ENCODE peak calls at places on chromosomes 2 and 18, in eight cellular contexts. L is pancreas, K is psoas muscle, R is uterus, Q is RWPE1, C is heart left ventricle, P is OCI-LY7, M is GM12878. E is an unnamed sample.

GRCh38 chr18:36769611-36770314 is 59.0 kb downstream of the TPGS2 start:
- DNase-seq in L (no peak), K (peak), R (no peak), Q (no peak), C (no peak), P (no peak), M (no peak), E (no peak)

GRCh38 chr18:44521673-44522032 is 159.0 kb upstream of the SETBP1 start:
- DNase-seq in L (no peak), K (no peak), R (no peak), Q (no peak), C (no peak), P (no peak), M (no peak), E (no peak)

GRCh38 chr2:29245742-29246387 is 130.7 kb downstream of the CLIP4 start:
- DNase-seq in L (no peak), K (no peak), R (no peak), Q (no peak), C (no peak), P (peak), M (no peak), E (no peak)

GRCh38 chr2:14451312-14451711 is 181.2 kb upstream of the LRATD1 start:
- DNase-seq in L (no peak), K (no peak), R (no peak), Q (no peak), C (no peak), P (no peak), M (no peak), E (no peak)

GRCh38 chr2:180607501-180608060 is 372.8 kb upstream of the UBE2E3 start:
- DNase-seq in L (no peak), K (no peak), R (no peak), Q (no peak), C (no peak), P (no peak), M (no peak), E (no peak)

GRCh38 chr2:3479430-3480320 is 39.7 kb downstream of the ADI1 start:
- DNase-seq in L (no peak), K (peak), R (no peak), Q (no peak), C (no peak), P (peak), M (no peak), E (no peak)

GRCh38 chr2:149155181-149155580 is 116.7 kb downstream of the LYPD6B start:
- DNase-seq in L (no peak), K (no peak), R (no peak), Q (no peak), C (no peak), P (peak), M (no peak), E (no peak)

GRCh38 chr2:157473585-157473984 is 29.7 kb upstream of the CYTIP start:
- DNase-seq in L (no peak), K (no peak), R (no peak), Q (no peak), C (no peak), P (no peak), M (no peak), E (no peak)

GRCh38 chr18:66734451-66734850 is 130.6 kb upstream of the CDH19 start:
- DNase-seq in L (no peak), K (no peak), R (no peak), Q (no peak), C (no peak), P (no peak), M (no peak), E (no peak)

GRCh38 chr2:191401287-191401686 is 156.1 kb downstream of the MYO1B start:
- DNase-seq in L (no peak), K (no peak), R (no peak), Q (no peak), C (no peak), P (no peak), M (no peak), E (no peak)

GRCh38 chr2:129727286-129727685 is 252.2 kb upstream of the RAB6C start:
- DNase-seq in L (no peak), K (no peak), R (no peak), Q (no peak), C (no peak), P (no peak), M (no peak), E (no peak)

GRCh38 chr2:102208774-102209173 is 22.0 kb downstream of the IL1RL2 start:
- DNase-seq in L (no peak), K (no peak), R (no peak), Q (no peak), C (no peak), P (no peak), M (no peak), E (no peak)
- TF ChIP-seq CTCF in L (no peak), K (no peak), R (no peak), Q (no peak), C (no peak), P (no peak), M (no peak), E (no peak)

DNA sequence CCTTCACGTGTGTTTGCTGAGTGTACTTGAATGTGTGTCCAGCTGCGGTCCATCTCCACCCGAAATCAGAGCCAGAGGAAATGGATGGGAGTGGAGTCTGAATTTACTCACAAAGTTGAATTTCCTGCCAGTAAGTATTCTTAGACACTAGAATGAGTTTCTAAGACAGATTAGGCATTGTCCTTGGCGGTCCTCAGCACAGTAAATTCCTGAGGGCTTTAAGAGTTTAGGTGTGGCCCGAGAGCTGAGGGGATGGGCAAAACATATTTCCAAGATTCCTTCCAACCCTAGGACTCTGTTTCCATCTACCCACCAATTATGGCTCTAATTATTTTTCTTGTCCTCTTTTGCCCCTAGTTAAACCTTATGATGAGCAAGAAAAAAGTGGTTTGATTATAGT is 90.3 kb upstream of the PHLPP1 start:
- DNase-seq in L (no peak), K (no peak), R (no peak), Q (no peak), C (peak), P (no peak), M (no peak), E (no peak)
- H3K27ac ChIP-seq in L (no peak), K (no peak), R (peak), Q (peak), C (peak), P (no peak), M (no peak), E (peak)

GRCh38 chr2:62787381-62787780 is 81.9 kb downstream of the EHBP1 start:
- DNase-seq in L (no peak), K (no peak), R (no peak), Q (peak), C (no peak), P (peak), M (no peak), E (no peak)
- TF ChIP-seq CTCF in L (no peak), K (peak), R (no peak), Q (peak), C (peak), P (peak), M (peak), E (no peak)

GRCh38 chr2:112142525-112143078 is 4.4 kb downstream of the FBLN7 start:
- DNase-seq in L (no peak), K (no peak), R (no peak), Q (no peak), C (no peak), P (no peak), M (no peak), E (peak)

GRCh38 chr2:112147382-112147781 is 9.2 kb downstream of the FBLN7 start:
- DNase-seq in L (no peak), K (no peak), R (no peak), Q (no peak), C (no peak), P (no peak), M (no peak), E (peak)

GRCh38 chr2:112143150-112143549 is 5.0 kb downstream of the FBLN7 start:
- DNase-seq in L (no peak), K (no peak), R (no peak), Q (no peak), C (no peak), P (no peak), M (no peak), E (peak)

GRCh38 chr2:112147796-112148195 is 9.6 kb downstream of the FBLN7 start:
- DNase-seq in L (no peak), K (no peak), R (no peak), Q (no peak), C (peak), P (no peak), M (no peak), E (peak)

GRCh38 chr2:112144966-112145365 is 6.8 kb downstream of the FBLN7 start:
- DNase-seq in L (no peak), K (no peak), R (no peak), Q (no peak), C (no peak), P (no peak), M (no peak), E (no peak)
- H3K27ac ChIP-seq in L (no peak), K (no peak), R (no peak), Q (no peak), C (no peak), P (no peak), M (no peak), E (no peak)

GRCh38 chr18:52007109-52007508 is 332.9 kb upstream of the DCC start:
- DNase-seq in L (no peak), K (no peak), R (no peak), Q (no peak), C (no peak), P (no peak), M (no peak), E (no peak)
- TF ChIP-seq CTCF in L (no peak), K (no peak), R (no peak), Q (no peak), C (no peak), P (no peak), M (no peak), E (no peak)

GRCh38 chr2:69122271-69122670 is 109.3 kb downstream of the ANTXR1 start:
- DNase-seq in L (no peak), K (no peak), R (no peak), Q (peak), C (no peak), P (no peak), M (no peak), E (no peak)
- H3K27ac ChIP-seq in L (no peak), K (no peak), R (no peak), Q (no peak), C (no peak), P (no peak), M (no peak), E (no peak)

GRCh38 chr18:58661423-58661822 is 9.8 kb upstream of the MALT1 start:
- DNase-seq in L (no peak), K (no peak), R (no peak), Q (no peak), C (no peak), P (no peak), M (no peak), E (no peak)
- TF ChIP-seq CTCF in L (no peak), K (peak), R (no peak), Q (no peak), C (peak), P (no peak), M (peak), E (no peak)

GRCh38 chr18:24053211-24053610 is 38.7 kb downstream of the TTC39C start:
- DNase-seq in L (no peak), K (no peak), R (no peak), Q (no peak), C (no peak), P (no peak), M (no peak), E (no peak)

GRCh38 chr18:24054130-24054529 is 39.6 kb downstream of the TTC39C start:
- DNase-seq in L (no peak), K (no peak), R (no peak), Q (peak), C (no peak), P (no peak), M (no peak), E (no peak)

GRCh38 chr18:24056506-24056905 is 42.0 kb downstream of the TTC39C start:
- DNase-seq in L (no peak), K (no peak), R (no peak), Q (no peak), C (no peak), P (no peak), M (no peak), E (no peak)

GRCh38 chr18:24055878-24056277 is 41.3 kb downstream of the TTC39C start:
- DNase-seq in L (no peak), K (no peak), R (no peak), Q (no peak), C (no peak), P (no peak), M (no peak), E (no peak)

DNA sequence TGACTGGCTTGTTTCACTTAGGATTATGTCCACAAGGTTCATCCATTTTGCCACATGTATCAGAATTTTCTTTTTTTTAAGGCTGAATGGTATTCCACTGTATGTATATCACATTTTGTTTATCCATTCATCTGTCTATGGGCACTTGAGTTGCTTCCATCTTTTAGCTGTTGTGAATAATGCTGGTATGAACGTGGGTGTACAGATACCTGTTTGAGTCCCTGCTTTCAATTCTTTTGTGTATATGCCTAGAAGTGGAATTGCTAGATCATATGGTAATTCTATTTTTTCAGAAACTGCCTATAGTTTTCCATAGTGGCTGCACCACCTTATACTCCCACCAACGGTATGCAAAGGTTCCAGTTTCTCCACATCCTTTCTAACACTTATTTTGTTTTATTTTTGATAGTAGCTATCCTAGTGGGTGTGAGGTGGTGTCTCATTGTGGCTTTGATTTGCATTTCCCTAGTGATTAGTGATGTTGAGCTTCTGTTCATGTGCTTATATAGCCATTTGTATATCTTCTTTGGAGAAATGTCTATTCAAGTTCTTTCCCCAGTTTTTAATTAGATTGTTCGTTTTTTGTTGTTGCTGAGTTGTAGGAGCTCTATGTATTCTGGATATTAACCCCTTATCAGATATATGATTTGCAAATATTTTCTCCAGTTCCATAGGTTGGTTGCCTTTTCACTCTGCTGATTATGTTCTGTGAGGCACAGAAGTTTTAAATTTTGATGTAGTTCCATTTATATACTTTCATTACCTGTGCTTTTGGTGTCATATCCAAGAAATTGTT is 40.7 kb downstream of the TTC39C start:
- DNase-seq in L (no peak), K (no peak), R (no peak), Q (no peak), C (no peak), P (no peak), M (no peak), E (no peak)
- H3K27ac ChIP-seq in L (no peak), K (no peak), R (no peak), Q (no peak), C (no peak), P (no peak), M (no peak), E (no peak)

DNA sequence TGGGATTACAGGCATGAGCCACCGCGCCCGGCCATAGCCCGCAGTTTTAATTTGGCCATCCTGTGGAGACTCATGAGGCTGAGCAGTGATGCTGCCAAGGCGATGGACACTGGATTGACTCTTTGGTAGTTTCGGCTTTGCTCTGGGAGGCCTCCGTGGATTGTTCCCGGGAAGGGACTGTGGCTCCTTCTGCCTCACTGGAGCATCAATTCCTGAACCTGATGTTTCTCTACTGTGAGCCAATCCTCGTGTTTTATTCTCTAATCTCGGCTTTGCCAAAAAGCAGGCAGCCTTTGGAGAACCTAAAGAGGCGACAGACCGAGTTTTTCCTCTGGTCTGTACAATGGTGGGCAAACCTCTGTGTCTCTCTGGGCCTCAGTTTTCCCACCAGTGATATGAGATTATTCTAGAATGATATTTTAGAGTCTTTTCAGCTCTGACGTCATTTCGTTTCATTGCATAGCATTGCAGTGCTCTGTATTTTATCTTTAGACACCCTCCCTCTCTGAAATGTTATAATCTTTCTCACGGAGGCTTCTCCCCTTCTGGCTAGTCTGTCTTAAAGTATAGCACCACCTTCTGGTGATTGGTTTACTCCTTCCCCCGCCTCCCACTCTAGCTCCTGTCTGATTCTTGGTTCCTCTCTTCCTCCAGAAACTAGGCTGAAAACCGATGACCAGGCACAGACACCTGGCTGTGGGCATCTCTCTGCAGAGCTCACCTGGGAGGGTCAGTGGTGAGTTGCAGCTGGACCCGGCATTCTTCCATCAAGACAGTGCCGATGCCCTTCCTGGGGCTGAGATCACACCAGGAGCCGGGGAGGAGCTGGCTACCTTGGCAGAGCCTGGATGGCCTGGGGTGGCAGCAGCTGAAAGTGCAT is 341.3 kb downstream of the MYCN start:
- DNase-seq in L (no peak), K (no peak), R (no peak), Q (peak), C (peak), P (peak), M (no peak), E (no peak)
- TF ChIP-seq CTCF in L (no peak), K (peak), R (no peak), Q (no peak), C (peak), P (peak), M (peak), E (no peak)

E was measured in right atrium auricular region.